ENCODE peak calls at places on chromosomes 13 and 19, in five cellular contexts. R is SK-N-SH, G is K562, Z is HepG2, L is GM12878. A is an unnamed sample.

GRCh38 chr19:7554990-7555864 is 19.7 kb downstream of the PNPLA6 start:
- DNase-seq in G (peak), L (no peak), R (peak), Z (no peak), A (no peak)

GRCh38 chr19:12946092-12946845 is 607 bp downstream of the RAD23A start:
- DNase-seq in Z (peak), R (peak), G (peak), L (no peak), A (peak)

GRCh38 chr19:57473646-57474045 is 3.7 kb downstream of the ZNF772 start:
- DNase-seq in R (no peak), Z (no peak), G (no peak), L (no peak), A (no peak)

GRCh38 chr13:28611654-28612131 is 47.2 kb upstream of the POMP start:
- DNase-seq in R (no peak), L (no peak), Z (no peak), G (no peak), A (no peak)

GRCh38 chr13:33152389-33152788 is 133.2 kb downstream of the STARD13 start:
- DNase-seq in L (no peak), R (no peak), Z (no peak), G (no peak), A (no peak)

GRCh38 chr13:97574926-97575325 is 141.0 kb downstream of the RAP2A start:
- DNase-seq in R (no peak), Z (peak), L (no peak), G (no peak), A (peak)

GRCh38 chr13:77896536-77896935 is 22.1 kb downstream of the EDNRB start:
- DNase-seq in Z (no peak), R (no peak), L (no peak), G (no peak), A (no peak)

GRCh38 chr19:3459322-3459881 is 20.9 kb downstream of the SMIM24 start:
- DNase-seq in L (no peak), G (peak), R (peak), Z (no peak), A (no peak)

GRCh38 chr13:94470126-94470525 is 9.4 kb downstream of the DCT start:
- DNase-seq in G (no peak), Z (no peak), L (no peak), R (no peak), A (no peak)

GRCh38 chr13:78298657-78299056 is 304.7 kb downstream of the POU4F1 start:
- DNase-seq in Z (no peak), L (no peak), G (no peak), R (no peak), A (no peak)

GRCh38 chr19:15317392-15318011 is 14.8 kb downstream of the BRD4 start:
- DNase-seq in R (no peak), G (no peak), L (no peak), Z (peak), A (no peak)

GRCh38 chr13:41565221-41565620 is 107.9 kb downstream of the RGCC start:
- DNase-seq in Z (peak), G (no peak), L (no peak), R (no peak), A (no peak)

GRCh38 chr19:38375748-38376147 is 1.4 kb downstream of the PSMD8 start:
- DNase-seq in Z (no peak), L (no peak), R (no peak), G (no peak), A (no peak)

GRCh38 chr19:48968179-48968661 is 3.1 kb downstream of the FTL start:
- DNase-seq in L (no peak), Z (peak), R (no peak), G (no peak), A (no peak)

GRCh38 chr19:44202470-44202869 is 9.9 kb upstream of the ZNF227 start:
- DNase-seq in G (no peak), R (no peak), Z (no peak), L (no peak), A (no peak)

GRCh38 chr19:38697641-38698071 is 46.6 kb downstream of the CAPN12 start:
- DNase-seq in Z (no peak), L (no peak), G (no peak), R (no peak), A (no peak)

GRCh38 chr19:29587518-29587986 is 18.5 kb upstream of the POP4 start:
- DNase-seq in Z (no peak), R (no peak), L (peak), G (no peak), A (no peak)

GRCh38 chr13:83819611-83820010 is 62.7 kb downstream of the SLITRK1 start:
- DNase-seq in Z (no peak), G (no peak), L (no peak), R (no peak), A (no peak)

GRCh38 chr19:39038098-39038497 is 5.7 kb upstream of the FBXO27 start:
- DNase-seq in L (no peak), R (peak), Z (peak), G (peak), A (peak)

GRCh38 chr13:41696163-41697003 is 239.0 kb downstream of the RGCC start:
- DNase-seq in Z (peak), L (no peak), G (no peak), R (no peak), A (peak)

GRCh38 chr19:49481020-49481683 is 6.3 kb upstream of the RPL13A start:
- DNase-seq in Z (no peak), L (no peak), G (no peak), R (no peak), A (no peak)

GRCh38 chr19:8615022-8615421 is 4.5 kb upstream of the ADAMTS10 start:
- DNase-seq in R (no peak), L (no peak), G (no peak), Z (no peak), A (no peak)

GRCh38 chr19:8614455-8614854 is 3.9 kb upstream of the ADAMTS10 start:
- DNase-seq in L (no peak), Z (no peak), R (no peak), G (no peak), A (no peak)

GRCh38 chr19:8616861-8617260 is 6.3 kb upstream of the ADAMTS10 start:
- DNase-seq in L (no peak), Z (no peak), R (no peak), G (no peak), A (no peak)

GRCh38 chr19:8617984-8618383 is 7.5 kb upstream of the ADAMTS10 start:
- DNase-seq in L (no peak), Z (no peak), G (no peak), R (no peak), A (no peak)

DNA sequence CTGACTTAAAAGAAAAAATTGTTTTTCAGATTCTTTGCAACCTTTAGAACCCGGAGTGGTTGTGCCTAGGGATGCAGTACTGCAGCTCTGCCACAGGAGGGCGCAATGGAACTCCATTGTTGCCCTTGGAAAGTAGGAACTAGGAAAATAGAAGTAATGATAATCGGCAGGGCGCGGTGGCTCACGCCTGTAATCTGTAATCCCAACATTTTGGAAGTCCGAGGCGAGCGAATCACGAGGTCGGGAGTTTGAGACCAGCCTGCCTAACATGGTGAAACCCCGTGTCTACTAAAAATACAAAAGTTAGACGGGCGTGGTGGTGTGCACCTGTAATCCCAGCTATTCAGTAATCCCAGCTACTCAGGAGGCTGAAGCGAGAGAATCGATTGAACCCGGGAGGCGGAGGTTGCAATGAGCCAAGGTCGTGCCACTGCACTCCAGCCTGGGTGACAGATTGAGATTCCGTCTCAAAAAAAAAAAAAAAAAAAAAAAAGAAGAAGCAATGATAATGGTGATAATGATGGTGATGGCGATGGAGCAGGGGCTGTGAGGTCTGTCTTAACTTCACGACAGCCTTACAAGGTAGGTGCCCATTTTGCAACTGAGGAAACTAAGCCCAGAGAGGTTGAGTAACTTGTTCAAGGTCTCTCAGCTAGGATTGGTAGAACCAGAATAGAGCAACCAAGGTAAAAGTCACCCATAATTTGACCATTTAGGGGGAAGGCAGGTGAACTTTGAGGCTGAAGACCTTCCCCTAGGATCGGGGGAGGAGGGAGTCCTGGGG is 5.5 kb upstream of the ADAMTS10 start:
- DNase-seq in Z (peak), R (peak), L (no peak), G (peak), A (peak)
- TF ChIP-seq YY1 in Z (no peak), R (no peak), L (peak), G (no peak), A (no peak)

DNA sequence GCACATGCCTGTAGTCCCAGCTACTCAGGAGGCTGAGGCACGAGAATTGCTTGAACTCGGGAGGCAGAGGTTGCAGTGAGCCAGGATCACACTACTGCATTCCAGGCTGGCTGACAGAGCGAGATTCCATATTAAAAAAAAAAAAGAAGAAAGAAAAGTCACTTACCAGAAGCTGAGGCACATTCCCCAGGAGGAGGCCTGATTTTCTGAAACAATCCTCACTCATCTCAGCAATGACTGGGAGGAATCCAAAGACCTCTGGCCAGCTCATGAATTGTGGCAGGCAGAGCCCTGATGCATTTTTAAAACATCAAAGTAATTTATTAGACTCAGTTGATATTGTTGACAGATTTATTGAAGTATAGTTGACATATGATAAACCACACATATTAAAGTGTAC is 206.3 kb downstream of the FOXO1 start:
- DNase-seq in G (no peak), Z (no peak), L (no peak), R (no peak), A (no peak)
- TF ChIP-seq ZBTB33 in G (no peak), Z (no peak), L (no peak), R (no peak), A (no peak)

GRCh38 chr13:102904408-102904862 is 58.6 kb downstream of the ERCC5 start:
- DNase-seq in L (no peak), Z (no peak), R (no peak), G (no peak), A (no peak)

GRCh38 chr13:102905905-102906304 is 60.1 kb downstream of the ERCC5 start:
- DNase-seq in Z (no peak), G (no peak), L (no peak), R (no peak), A (no peak)

GRCh38 chr13:102901615-102902305 is 55.9 kb downstream of the ERCC5 start:
- DNase-seq in G (no peak), R (no peak), Z (no peak), L (no peak), A (no peak)

GRCh38 chr13:102902789-102903347 is 57.0 kb downstream of the ERCC5 start:
- DNase-seq in L (no peak), Z (peak), G (no peak), R (no peak), A (no peak)

GRCh38 chr13:102903659-102904407 is 58.0 kb downstream of the ERCC5 start:
- DNase-seq in R (peak), L (no peak), Z (no peak), G (peak), A (no peak)
- TF ChIP-seq YY1 in R (no peak), L (no peak), Z (no peak), G (no peak), A (no peak)

DNA sequence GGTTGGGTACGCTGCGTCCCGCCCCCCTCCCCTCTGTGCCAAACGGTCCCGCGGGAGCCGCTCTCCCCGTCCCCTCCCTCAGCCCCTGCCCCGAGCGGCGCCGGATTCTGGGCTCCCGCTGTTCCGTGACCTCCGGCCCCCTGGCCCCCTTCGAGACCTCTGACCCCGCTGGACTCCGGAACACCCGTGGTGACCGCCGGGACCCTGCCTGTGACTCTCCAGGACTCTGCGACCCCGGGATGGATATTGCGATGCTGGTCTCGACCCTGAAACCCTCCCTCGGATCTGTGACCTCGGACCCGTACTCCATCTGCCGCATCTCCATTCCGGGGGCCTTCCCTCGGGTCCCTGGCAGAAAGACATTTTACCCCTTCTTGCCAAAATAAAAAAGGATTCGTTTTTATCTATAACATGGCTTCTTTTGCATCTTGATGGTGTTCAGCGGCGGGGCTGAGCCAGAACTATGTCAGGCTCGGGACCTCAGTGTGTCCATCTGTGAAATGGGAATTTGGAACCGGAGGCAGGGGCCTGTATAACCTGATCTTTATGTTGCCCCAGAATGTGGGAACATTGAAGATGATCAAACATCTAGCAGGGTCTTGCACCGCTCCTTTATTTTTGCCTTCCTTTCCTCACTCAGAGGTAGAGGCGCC is 654 bp upstream of the MEGF8 start:
- DNase-seq in Z (no peak), G (no peak), L (no peak), R (no peak), A (no peak)
- TF ChIP-seq ZBTB33 in Z (no peak), G (no peak), L (no peak), R (no peak), A (no peak)

GRCh38 chr13:44300895-44301638 is 72.6 kb upstream of the SERP2 start:
- DNase-seq in R (no peak), G (no peak), Z (no peak), L (peak), A (peak)
- TF ChIP-seq YY1 in R (no peak), G (no peak), Z (no peak), L (no peak), A (no peak)

GRCh38 chr13:49586717-49587116 is 1.4 kb upstream of the RCBTB1 start:
- DNase-seq in Z (peak), L (no peak), G (no peak), R (no peak), A (no peak)
- TF ChIP-seq ZBTB33 in Z (no peak), L (no peak), G (no peak), R (no peak), A (no peak)

GRCh38 chr13:51068501-51068900 is 42.6 kb downstream of the C13orf42 start:
- DNase-seq in G (no peak), L (no peak), Z (no peak), R (no peak), A (no peak)

GRCh38 chr13:51064753-51065152 is 46.3 kb downstream of the C13orf42 start:
- DNase-seq in R (no peak), L (no peak), Z (peak), G (no peak), A (no peak)

GRCh38 chr13:51065372-51066090 is 45.5 kb downstream of the C13orf42 start:
- DNase-seq in R (no peak), Z (no peak), G (no peak), L (no peak), A (no peak)

GRCh38 chr13:51067376-51068125 is 43.5 kb downstream of the C13orf42 start:
- DNase-seq in G (no peak), Z (no peak), L (no peak), R (no peak), A (no peak)

GRCh38 chr13:51066091-51066831 is 44.8 kb downstream of the C13orf42 start:
- DNase-seq in Z (no peak), R (no peak), L (no peak), G (no peak), A (no peak)
- TF ChIP-seq YY1 in Z (no peak), R (no peak), L (no peak), G (no peak), A (no peak)

DNA sequence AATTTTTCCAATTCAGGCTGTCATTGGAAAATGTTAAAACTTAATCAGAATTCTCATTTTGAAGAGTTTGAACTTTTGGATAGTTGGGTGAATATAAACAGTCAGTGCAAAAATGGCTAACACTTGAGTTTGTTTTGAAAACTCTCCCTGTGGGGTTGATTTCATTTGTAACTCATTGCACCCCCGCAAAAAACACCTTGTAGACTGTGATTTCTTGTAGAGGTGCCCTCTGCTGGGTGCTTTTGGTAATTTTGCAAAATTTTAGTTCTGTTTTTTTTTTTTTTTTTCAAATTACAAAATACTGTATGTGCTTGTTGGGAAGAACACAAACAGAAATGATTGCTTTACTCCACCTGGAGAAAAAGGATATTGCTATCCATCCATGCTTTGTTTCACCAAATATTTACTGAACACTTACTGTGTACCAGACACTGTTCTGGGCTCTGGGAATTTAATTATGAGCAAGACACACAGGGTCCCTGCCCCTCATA is 28.2 kb upstream of the GPI start:
- DNase-seq in R (peak), Z (no peak), L (no peak), G (peak), A (peak)
- TF ChIP-seq ZBTB33 in R (no peak), Z (no peak), L (no peak), G (no peak), A (no peak)

GRCh38 chr13:66087149-66087780 is 1142.9 kb downstream of the PCDH9 start:
- DNase-seq in G (no peak), R (no peak), Z (no peak), L (no peak), A (no peak)
- TF ChIP-seq YY1 in G (no peak), R (no peak), Z (no peak), L (no peak), A (no peak)

GRCh38 chr19:18519962-18520847 is 1.7 kb downstream of the ELL start:
- DNase-seq in L (no peak), R (peak), Z (peak), G (no peak), A (peak)
- TF ChIP-seq ZBTB33 in L (no peak), R (no peak), Z (no peak), G (no peak), A (no peak)

A was measured in HCT116.